ENCODE peak calls at places on chromosomes 16 and 17, in seven cellular contexts. M is HFFc6; F is kidney epithelial cell; P is A172; C is bronchial epithelial cell; E is activated CD4-positive, CD25-positive, alpha-beta regulatory T cell; B is activated CD8-positive, alpha-beta T cell treated with anti-CD3 and anti-CD28 coated beads, Interleukin-2, amount 10 ng/mL, durations not matched to agents 7 days and 5 days. D is an unnamed sample.

GRCh38 chr17:57808882-57809281 is 41.0 kb downstream of the MRPS23 start:
- DNase-seq in F (no peak), M (no peak), P (no peak), E (no peak), B (no peak), C (no peak), D (no peak)

GRCh38 chr16:67535201-67535600 is 6.6 kb downstream of the RIPOR1 start:
- DNase-seq in E (no peak), P (no peak), M (no peak), B (no peak), F (no peak), C (no peak), D (no peak)

GRCh38 chr17:42878123-42878880 is 22.3 kb upstream of the G6PC1 start:
- DNase-seq in F (no peak), M (no peak), C (no peak), E (no peak), B (no peak), P (no peak), D (no peak)

GRCh38 chr16:3637371-3637923 is 17.0 kb upstream of the DNASE1 start:
- DNase-seq in F (no peak), E (no peak), B (peak), P (no peak), M (no peak), C (no peak), D (peak)

GRCh38 chr16:47561286-47561685 is 100.2 kb downstream of the PHKB start:
- DNase-seq in P (no peak), C (no peak), B (no peak), E (no peak), M (no peak), F (no peak), D (no peak)

GRCh38 chr16:31528726-31529397 is 1.2 kb downstream of the AHSP start:
- DNase-seq in M (no peak), F (no peak), C (no peak), B (no peak), E (no peak), P (no peak), D (no peak)

GRCh38 chr17:35164716-35165115 is 17.1 kb downstream of the UNC45B start:
- DNase-seq in E (no peak), M (no peak), P (no peak), F (no peak), C (no peak), B (no peak), D (no peak)

GRCh38 chr17:73340093-73340596 is 28.3 kb upstream of the CDC42EP4 start:
- DNase-seq in B (no peak), C (peak), M (peak), P (peak), F (peak), E (no peak), D (peak)

GRCh38 chr17:79052131-79052530 is 22.5 kb upstream of the ENGASE start:
- DNase-seq in B (no peak), F (no peak), E (no peak), M (no peak), P (no peak), C (no peak), D (no peak)

GRCh38 chr16:49287572-49287971 is 5.9 kb upstream of the CBLN1 start:
- DNase-seq in P (no peak), F (no peak), C (no peak), E (no peak), B (no peak), M (no peak), D (no peak)

GRCh38 chr16:66295191-66295590 is 71.3 kb upstream of the CDH5 start:
- DNase-seq in C (no peak), F (no peak), P (no peak), M (no peak), E (no peak), B (no peak), D (no peak)

GRCh38 chr16:30447512-30448226 is 2.0 kb upstream of the SEPHS2 start:
- DNase-seq in E (no peak), M (no peak), P (no peak), B (no peak), F (no peak), C (no peak), D (no peak)

GRCh38 chr17:49583226-49583625 is 7.6 kb downstream of the NXPH3 start:
- DNase-seq in M (no peak), P (no peak), E (no peak), B (no peak), F (no peak), C (no peak), D (no peak)

GRCh38 chr17:16477255-16477654 is 14.7 kb downstream of the LRRC75A start:
- DNase-seq in B (no peak), F (peak), M (peak), C (peak), E (no peak), P (peak), D (peak)

GRCh38 chr16:22192261-22193133 is 13.6 kb upstream of the EEF2K start:
- DNase-seq in B (peak), M (peak), C (peak), P (no peak), E (peak), F (no peak), D (peak)

GRCh38 chr17:59027750-59028149 is 78.9 kb downstream of the TRIM37 start:
- DNase-seq in P (no peak), M (no peak), C (no peak), B (no peak), F (no peak), E (no peak), D (no peak)

GRCh38 chr16:1777375-1778199 is 4.7 kb upstream of the MRPS34 start:
- DNase-seq in B (no peak), E (no peak), F (no peak), C (no peak), P (no peak), M (no peak), D (no peak)

GRCh38 chr16:89973235-89973634 is 24.7 kb downstream of the DEF8 start:
- DNase-seq in F (no peak), M (no peak), P (no peak), B (no peak), C (no peak), E (no peak), D (no peak)

GRCh38 chr16:4260360-4260759 is 12.5 kb downstream of the TFAP4 start:
- DNase-seq in M (no peak), E (no peak), F (no peak), C (peak), P (no peak), B (no peak), D (no peak)

GRCh38 chr17:57956311-57957119 is 1.3 kb upstream of the CUEDC1 start:
- DNase-seq in C (no peak), P (no peak), M (no peak), E (no peak), B (peak), F (no peak), D (no peak)

GRCh38 chr16:29760567-29761279 is 14.9 kb upstream of the C16orf54 start:
- DNase-seq in P (no peak), C (no peak), M (no peak), F (no peak), B (no peak), E (no peak), D (no peak)

GRCh38 chr17:7440823-7441174 is 1.5 kb downstream of the FGF11 start:
- DNase-seq in F (no peak), B (peak), C (peak), M (no peak), P (no peak), E (no peak), D (no peak)

GRCh38 chr16:81623365-81624102 is 155.6 kb upstream of the PLCG2 start:
- DNase-seq in F (no peak), M (peak), B (peak), P (peak), C (peak), E (peak), D (no peak)

GRCh38 chr17:10116676-10117075 is 81.7 kb downstream of the GAS7 start:
- DNase-seq in M (no peak), C (no peak), F (no peak), B (no peak), P (no peak), E (no peak), D (no peak)

GRCh38 chr17:45688353-45688752 is 95.8 kb upstream of the CRHR1 start:
- DNase-seq in M (no peak), C (no peak), B (no peak), E (no peak), F (no peak), P (no peak), D (no peak)

GRCh38 chr17:49915260-49915659 is 53.7 kb upstream of the DLX4 start:
- DNase-seq in M (no peak), B (no peak), P (no peak), E (no peak), F (no peak), C (no peak), D (no peak)

GRCh38 chr16:69386596-69386995 is 789 bp upstream of the TERF2 start:
- DNase-seq in M (peak), C (no peak), B (no peak), E (no peak), P (peak), F (no peak), D (no peak)

GRCh38 chr16:21283521-21284289 is 5.6 kb upstream of the CRYM start:
- DNase-seq in B (no peak), F (no peak), E (no peak), M (no peak), C (peak), P (no peak), D (peak)

GRCh38 chr17:67353929-67354557 is 12.3 kb downstream of the PSMD12 start:
- DNase-seq in F (no peak), M (no peak), B (no peak), P (no peak), E (no peak), C (no peak), D (no peak)

GRCh38 chr17:72567774-72568173 is 447.0 kb downstream of the SOX9 start:
- DNase-seq in P (no peak), C (no peak), E (no peak), B (no peak), F (no peak), M (no peak), D (no peak)

GRCh38 chr17:28488884-28489276 is 15.4 kb downstream of the SLC13A2 start:
- DNase-seq in B (no peak), F (no peak), C (no peak), M (no peak), P (no peak), E (no peak), D (no peak)

GRCh38 chr17:50412188-50412732 is 13.8 kb upstream of the ACSF2 start:
- DNase-seq in E (no peak), C (no peak), B (no peak), M (no peak), F (no peak), P (no peak), D (no peak)

GRCh38 chr16:27243725-27244362 is 24.7 kb downstream of the NSMCE1 start:
- DNase-seq in M (no peak), F (no peak), C (no peak), B (no peak), E (no peak), P (no peak), D (peak)

GRCh38 chr16:87441886-87442580 is 49.9 kb downstream of the MAP1LC3B start:
- DNase-seq in E (no peak), P (peak), B (no peak), C (peak), F (no peak), M (peak), D (no peak)

GRCh38 chr17:41689497-41690299 is 1.0 kb downstream of the EIF1 start:
- DNase-seq in B (peak), F (no peak), P (peak), E (peak), M (peak), C (no peak), D (no peak)

D was measured in tibial artery.